ENCODE peak calls at places on chromosome 17, in six cellular contexts. One of them, this sample, is unnamed.

GRCh38 chr17:8470447-8471047 is 34.9 kb downstream of the NDEL1 start:
- DNase-seq in NCI-H146: no peak
- DNase-seq in body of pancreas: no peak
- DNase-seq in activated naive CD8-positive, alpha-beta T cell treated with anti-CD3 and anti-CD28 coated beads, Interleukin-2, amount 10 ng/mL, durations not matched to agents 7 days and 5 days: no peak
- DNase-seq in progenitor cell of endocrine pancreas: no peak
- DNase-seq in activated T-cell treated with anti-CD3 and anti-CD28 coated beads for 1 hour: no peak
- DNase-seq in this sample: no peak

GRCh38 chr17:77254961-77255741 is 114.4 kb downstream of the SEC14L1 start:
- DNase-seq in activated naive CD8-positive, alpha-beta T cell treated with anti-CD3 and anti-CD28 coated beads, Interleukin-2, amount 10 ng/mL, durations not matched to agents 7 days and 5 days: no peak
- DNase-seq in body of pancreas: no peak
- DNase-seq in NCI-H146: peak
- DNase-seq in progenitor cell of endocrine pancreas: no peak
- DNase-seq in activated T-cell treated with anti-CD3 and anti-CD28 coated beads for 1 hour: no peak
- DNase-seq in this sample: no peak

GRCh38 chr17:4506180-4506814 is 7.6 kb downstream of the SPNS2 start:
- DNase-seq in body of pancreas: no peak
- DNase-seq in progenitor cell of endocrine pancreas: no peak
- DNase-seq in activated naive CD8-positive, alpha-beta T cell treated with anti-CD3 and anti-CD28 coated beads, Interleukin-2, amount 10 ng/mL, durations not matched to agents 7 days and 5 days: no peak
- DNase-seq in activated T-cell treated with anti-CD3 and anti-CD28 coated beads for 1 hour: no peak
- DNase-seq in NCI-H146: no peak
- DNase-seq in this sample: no peak

GRCh38 chr17:46009681-46010596 is 10.9 kb downstream of the STH start:
- DNase-seq in activated T-cell treated with anti-CD3 and anti-CD28 coated beads for 1 hour: no peak
- DNase-seq in NCI-H146: no peak
- DNase-seq in body of pancreas: no peak
- DNase-seq in progenitor cell of endocrine pancreas: no peak
- DNase-seq in activated naive CD8-positive, alpha-beta T cell treated with anti-CD3 and anti-CD28 coated beads, Interleukin-2, amount 10 ng/mL, durations not matched to agents 7 days and 5 days: no peak
- DNase-seq in this sample: no peak

GRCh38 chr17:9237053-9237410 is 215.7 kb downstream of the NTN1 start:
- DNase-seq in activated naive CD8-positive, alpha-beta T cell treated with anti-CD3 and anti-CD28 coated beads, Interleukin-2, amount 10 ng/mL, durations not matched to agents 7 days and 5 days: no peak
- DNase-seq in progenitor cell of endocrine pancreas: no peak
- DNase-seq in NCI-H146: no peak
- DNase-seq in activated T-cell treated with anti-CD3 and anti-CD28 coated beads for 1 hour: no peak
- DNase-seq in body of pancreas: no peak
- DNase-seq in this sample: no peak

GRCh38 chr17:81254955-81255717 is 16.0 kb downstream of the NDUFAF8 start:
- DNase-seq in body of pancreas: peak
- DNase-seq in activated T-cell treated with anti-CD3 and anti-CD28 coated beads for 1 hour: no peak
- DNase-seq in activated naive CD8-positive, alpha-beta T cell treated with anti-CD3 and anti-CD28 coated beads, Interleukin-2, amount 10 ng/mL, durations not matched to agents 7 days and 5 days: no peak
- DNase-seq in progenitor cell of endocrine pancreas: peak
- DNase-seq in NCI-H146: peak
- DNase-seq in this sample: peak

GRCh38 chr17:81842725-81843504 is 8.1 kb upstream of the PPP1R27 start:
- DNase-seq in activated naive CD8-positive, alpha-beta T cell treated with anti-CD3 and anti-CD28 coated beads, Interleukin-2, amount 10 ng/mL, durations not matched to agents 7 days and 5 days: no peak
- DNase-seq in body of pancreas: peak
- DNase-seq in activated T-cell treated with anti-CD3 and anti-CD28 coated beads for 1 hour: no peak
- DNase-seq in progenitor cell of endocrine pancreas: no peak
- DNase-seq in NCI-H146: no peak
- DNase-seq in this sample: no peak

GRCh38 chr17:73492802-73493139 is 151.5 kb downstream of the SDK2 start:
- DNase-seq in activated T-cell treated with anti-CD3 and anti-CD28 coated beads for 1 hour: no peak
- DNase-seq in progenitor cell of endocrine pancreas: no peak
- DNase-seq in body of pancreas: no peak
- DNase-seq in NCI-H146: peak
- DNase-seq in activated naive CD8-positive, alpha-beta T cell treated with anti-CD3 and anti-CD28 coated beads, Interleukin-2, amount 10 ng/mL, durations not matched to agents 7 days and 5 days: no peak
- DNase-seq in this sample: no peak

GRCh38 chr17:78317817-78318400 is 42.0 kb downstream of the SOCS3 start:
- DNase-seq in progenitor cell of endocrine pancreas: no peak
- DNase-seq in activated T-cell treated with anti-CD3 and anti-CD28 coated beads for 1 hour: no peak
- DNase-seq in activated naive CD8-positive, alpha-beta T cell treated with anti-CD3 and anti-CD28 coated beads, Interleukin-2, amount 10 ng/mL, durations not matched to agents 7 days and 5 days: no peak
- DNase-seq in NCI-H146: no peak
- DNase-seq in body of pancreas: no peak
- DNase-seq in this sample: no peak

GRCh38 chr17:73850426-73850825 is 206.2 kb upstream of the SDK2 start:
- DNase-seq in NCI-H146: no peak
- DNase-seq in activated T-cell treated with anti-CD3 and anti-CD28 coated beads for 1 hour: no peak
- DNase-seq in body of pancreas: no peak
- DNase-seq in progenitor cell of endocrine pancreas: no peak
- DNase-seq in activated naive CD8-positive, alpha-beta T cell treated with anti-CD3 and anti-CD28 coated beads, Interleukin-2, amount 10 ng/mL, durations not matched to agents 7 days and 5 days: no peak
- DNase-seq in this sample: no peak

GRCh38 chr17:74181341-74181740 is 22.1 kb upstream of the RPL38 start:
- DNase-seq in body of pancreas: no peak
- DNase-seq in activated T-cell treated with anti-CD3 and anti-CD28 coated beads for 1 hour: no peak
- DNase-seq in progenitor cell of endocrine pancreas: no peak
- DNase-seq in NCI-H146: no peak
- DNase-seq in activated naive CD8-positive, alpha-beta T cell treated with anti-CD3 and anti-CD28 coated beads, Interleukin-2, amount 10 ng/mL, durations not matched to agents 7 days and 5 days: no peak
- DNase-seq in this sample: no peak

GRCh38 chr17:9672266-9672665 is 26.9 kb downstream of the USP43 start:
- DNase-seq in activated naive CD8-positive, alpha-beta T cell treated with anti-CD3 and anti-CD28 coated beads, Interleukin-2, amount 10 ng/mL, durations not matched to agents 7 days and 5 days: no peak
- DNase-seq in body of pancreas: no peak
- DNase-seq in NCI-H146: no peak
- DNase-seq in activated T-cell treated with anti-CD3 and anti-CD28 coated beads for 1 hour: no peak
- DNase-seq in progenitor cell of endocrine pancreas: no peak
- DNase-seq in this sample: no peak

GRCh38 chr17:29661220-29661619 is 38.5 kb upstream of the CORO6 start:
- DNase-seq in progenitor cell of endocrine pancreas: no peak
- DNase-seq in activated naive CD8-positive, alpha-beta T cell treated with anti-CD3 and anti-CD28 coated beads, Interleukin-2, amount 10 ng/mL, durations not matched to agents 7 days and 5 days: no peak
- DNase-seq in NCI-H146: peak
- DNase-seq in activated T-cell treated with anti-CD3 and anti-CD28 coated beads for 1 hour: no peak
- DNase-seq in body of pancreas: no peak
- DNase-seq in this sample: no peak

GRCh38 chr17:40553694-40554534 is 11.4 kb downstream of the CCR7 start:
- DNase-seq in activated T-cell treated with anti-CD3 and anti-CD28 coated beads for 1 hour: no peak
- DNase-seq in progenitor cell of endocrine pancreas: no peak
- DNase-seq in body of pancreas: peak
- DNase-seq in activated naive CD8-positive, alpha-beta T cell treated with anti-CD3 and anti-CD28 coated beads, Interleukin-2, amount 10 ng/mL, durations not matched to agents 7 days and 5 days: peak
- DNase-seq in NCI-H146: peak
- DNase-seq in this sample: peak

GRCh38 chr17:50872710-50873424 is 6.7 kb upstream of the TOB1 start:
- DNase-seq in activated naive CD8-positive, alpha-beta T cell treated with anti-CD3 and anti-CD28 coated beads, Interleukin-2, amount 10 ng/mL, durations not matched to agents 7 days and 5 days: no peak
- DNase-seq in body of pancreas: peak
- DNase-seq in activated T-cell treated with anti-CD3 and anti-CD28 coated beads for 1 hour: peak
- DNase-seq in progenitor cell of endocrine pancreas: no peak
- DNase-seq in NCI-H146: no peak
- DNase-seq in this sample: no peak

GRCh38 chr17:78879679-78880186 is 23.3 kb downstream of the CEP295NL start:
- DNase-seq in body of pancreas: peak
- DNase-seq in activated naive CD8-positive, alpha-beta T cell treated with anti-CD3 and anti-CD28 coated beads, Interleukin-2, amount 10 ng/mL, durations not matched to agents 7 days and 5 days: peak
- DNase-seq in NCI-H146: no peak
- DNase-seq in progenitor cell of endocrine pancreas: no peak
- DNase-seq in activated T-cell treated with anti-CD3 and anti-CD28 coated beads for 1 hour: peak
- DNase-seq in this sample: peak

GRCh38 chr17:40076101-40076498 is 13.3 kb downstream of the THRA start:
- DNase-seq in activated T-cell treated with anti-CD3 and anti-CD28 coated beads for 1 hour: no peak
- DNase-seq in progenitor cell of endocrine pancreas: no peak
- DNase-seq in body of pancreas: no peak
- DNase-seq in NCI-H146: no peak
- DNase-seq in activated naive CD8-positive, alpha-beta T cell treated with anti-CD3 and anti-CD28 coated beads, Interleukin-2, amount 10 ng/mL, durations not matched to agents 7 days and 5 days: no peak
- DNase-seq in this sample: no peak

GRCh38 chr17:4786111-4786491 is at the start of gene VMO1:
- DNase-seq in NCI-H146: peak
- DNase-seq in activated naive CD8-positive, alpha-beta T cell treated with anti-CD3 and anti-CD28 coated beads, Interleukin-2, amount 10 ng/mL, durations not matched to agents 7 days and 5 days: no peak
- DNase-seq in activated T-cell treated with anti-CD3 and anti-CD28 coated beads for 1 hour: no peak
- DNase-seq in progenitor cell of endocrine pancreas: no peak
- DNase-seq in body of pancreas: no peak
- DNase-seq in this sample: no peak

GRCh38 chr17:44909681-44910144 is 5.6 kb downstream of the GFAP start:
- DNase-seq in progenitor cell of endocrine pancreas: no peak
- DNase-seq in activated naive CD8-positive, alpha-beta T cell treated with anti-CD3 and anti-CD28 coated beads, Interleukin-2, amount 10 ng/mL, durations not matched to agents 7 days and 5 days: no peak
- DNase-seq in activated T-cell treated with anti-CD3 and anti-CD28 coated beads for 1 hour: no peak
- DNase-seq in NCI-H146: no peak
- DNase-seq in body of pancreas: no peak
- DNase-seq in this sample: no peak

GRCh38 chr17:55898195-55898594 is 147.3 kb downstream of the PCTP start:
- DNase-seq in activated T-cell treated with anti-CD3 and anti-CD28 coated beads for 1 hour: no peak
- DNase-seq in body of pancreas: no peak
- DNase-seq in NCI-H146: no peak
- DNase-seq in progenitor cell of endocrine pancreas: no peak
- DNase-seq in activated naive CD8-positive, alpha-beta T cell treated with anti-CD3 and anti-CD28 coated beads, Interleukin-2, amount 10 ng/mL, durations not matched to agents 7 days and 5 days: no peak
- DNase-seq in this sample: no peak

GRCh38 chr17:10127819-10128375 is 70.5 kb downstream of the GAS7 start:
- DNase-seq in body of pancreas: peak
- DNase-seq in activated naive CD8-positive, alpha-beta T cell treated with anti-CD3 and anti-CD28 coated beads, Interleukin-2, amount 10 ng/mL, durations not matched to agents 7 days and 5 days: no peak
- DNase-seq in progenitor cell of endocrine pancreas: no peak
- DNase-seq in NCI-H146: no peak
- DNase-seq in activated T-cell treated with anti-CD3 and anti-CD28 coated beads for 1 hour: no peak
- DNase-seq in this sample: peak

GRCh38 chr17:33435716-33436301 is 142.7 kb upstream of the ASIC2 start:
- DNase-seq in activated T-cell treated with anti-CD3 and anti-CD28 coated beads for 1 hour: no peak
- DNase-seq in NCI-H146: no peak
- DNase-seq in activated naive CD8-positive, alpha-beta T cell treated with anti-CD3 and anti-CD28 coated beads, Interleukin-2, amount 10 ng/mL, durations not matched to agents 7 days and 5 days: no peak
- DNase-seq in body of pancreas: no peak
- DNase-seq in progenitor cell of endocrine pancreas: no peak
- DNase-seq in this sample: no peak

GRCh38 chr17:40915721-40916256 is 21.7 kb downstream of the KRT23 start:
- DNase-seq in activated T-cell treated with anti-CD3 and anti-CD28 coated beads for 1 hour: no peak
- DNase-seq in progenitor cell of endocrine pancreas: no peak
- DNase-seq in NCI-H146: no peak
- DNase-seq in body of pancreas: no peak
- DNase-seq in activated naive CD8-positive, alpha-beta T cell treated with anti-CD3 and anti-CD28 coated beads, Interleukin-2, amount 10 ng/mL, durations not matched to agents 7 days and 5 days: no peak
- DNase-seq in this sample: no peak

GRCh38 chr17:31413871-31414589 is 22.6 kb downstream of the RAB11FIP4 start:
- DNase-seq in progenitor cell of endocrine pancreas: no peak
- DNase-seq in activated T-cell treated with anti-CD3 and anti-CD28 coated beads for 1 hour: no peak
- DNase-seq in NCI-H146: no peak
- DNase-seq in activated naive CD8-positive, alpha-beta T cell treated with anti-CD3 and anti-CD28 coated beads, Interleukin-2, amount 10 ng/mL, durations not matched to agents 7 days and 5 days: no peak
- DNase-seq in body of pancreas: no peak
- DNase-seq in this sample: no peak

GRCh38 chr17:12994341-12995074 is 23.3 kb downstream of the ELAC2 start:
- DNase-seq in NCI-H146: no peak
- DNase-seq in activated naive CD8-positive, alpha-beta T cell treated with anti-CD3 and anti-CD28 coated beads, Interleukin-2, amount 10 ng/mL, durations not matched to agents 7 days and 5 days: no peak
- DNase-seq in body of pancreas: no peak
- DNase-seq in activated T-cell treated with anti-CD3 and anti-CD28 coated beads for 1 hour: no peak
- DNase-seq in progenitor cell of endocrine pancreas: no peak
- DNase-seq in this sample: no peak

GRCh38 chr17:18139092-18139491 is 30.5 kb downstream of the MYO15A start:
- DNase-seq in NCI-H146: no peak
- DNase-seq in body of pancreas: no peak
- DNase-seq in progenitor cell of endocrine pancreas: no peak
- DNase-seq in activated naive CD8-positive, alpha-beta T cell treated with anti-CD3 and anti-CD28 coated beads, Interleukin-2, amount 10 ng/mL, durations not matched to agents 7 days and 5 days: no peak
- DNase-seq in activated T-cell treated with anti-CD3 and anti-CD28 coated beads for 1 hour: no peak
- DNase-seq in this sample: no peak

GRCh38 chr17:64345691-64346376 is 44.8 kb downstream of the PECAM1 start:
- DNase-seq in progenitor cell of endocrine pancreas: no peak
- DNase-seq in NCI-H146: no peak
- DNase-seq in body of pancreas: no peak
- DNase-seq in activated T-cell treated with anti-CD3 and anti-CD28 coated beads for 1 hour: no peak
- DNase-seq in activated naive CD8-positive, alpha-beta T cell treated with anti-CD3 and anti-CD28 coated beads, Interleukin-2, amount 10 ng/mL, durations not matched to agents 7 days and 5 days: no peak
- DNase-seq in this sample: no peak

GRCh38 chr17:61393550-61393903 is 6.1 kb upstream of the TBX2 start:
- DNase-seq in activated naive CD8-positive, alpha-beta T cell treated with anti-CD3 and anti-CD28 coated beads, Interleukin-2, amount 10 ng/mL, durations not matched to agents 7 days and 5 days: no peak
- DNase-seq in NCI-H146: no peak
- DNase-seq in body of pancreas: no peak
- DNase-seq in activated T-cell treated with anti-CD3 and anti-CD28 coated beads for 1 hour: no peak
- DNase-seq in progenitor cell of endocrine pancreas: no peak
- DNase-seq in this sample: no peak

GRCh38 chr17:45355087-45355486 is 38.3 kb upstream of the MAP3K14 start:
- DNase-seq in body of pancreas: no peak
- DNase-seq in activated T-cell treated with anti-CD3 and anti-CD28 coated beads for 1 hour: no peak
- DNase-seq in activated naive CD8-positive, alpha-beta T cell treated with anti-CD3 and anti-CD28 coated beads, Interleukin-2, amount 10 ng/mL, durations not matched to agents 7 days and 5 days: no peak
- DNase-seq in NCI-H146: no peak
- DNase-seq in progenitor cell of endocrine pancreas: no peak
- DNase-seq in this sample: peak

GRCh38 chr17:45093444-45094110 is 32.5 kb downstream of the NMT1 start:
- DNase-seq in activated naive CD8-positive, alpha-beta T cell treated with anti-CD3 and anti-CD28 coated beads, Interleukin-2, amount 10 ng/mL, durations not matched to agents 7 days and 5 days: no peak
- DNase-seq in body of pancreas: no peak
- DNase-seq in NCI-H146: no peak
- DNase-seq in progenitor cell of endocrine pancreas: no peak
- DNase-seq in activated T-cell treated with anti-CD3 and anti-CD28 coated beads for 1 hour: no peak
- DNase-seq in this sample: no peak

GRCh38 chr17:42277342-42277712 is 1.1 kb upstream of the STAT5B start:
- DNase-seq in activated naive CD8-positive, alpha-beta T cell treated with anti-CD3 and anti-CD28 coated beads, Interleukin-2, amount 10 ng/mL, durations not matched to agents 7 days and 5 days: no peak
- DNase-seq in NCI-H146: no peak
- DNase-seq in progenitor cell of endocrine pancreas: no peak
- DNase-seq in body of pancreas: no peak
- DNase-seq in activated T-cell treated with anti-CD3 and anti-CD28 coated beads for 1 hour: no peak
- DNase-seq in this sample: no peak

This sample was measured in suprapubic skin.